ENCODE peak calls at places on chromosome 17, in six cellular contexts. C is OCI-M1; Y is T-helper 22 cell; S is CD8-positive, alpha-beta T cell; B is NCI-H345; L is SK-N-MC. R is an unnamed sample.

GRCh38 chr17:50100480-50100883 is 5.3 kb downstream of the PDK2 start:
- DNase-seq in C (no peak), B (no peak), L (no peak), Y (no peak), S (no peak), R (no peak)

GRCh38 chr17:58560511-58560910 is 46.1 kb upstream of the MTMR4 start:
- DNase-seq in C (no peak), Y (no peak), B (no peak), L (no peak), S (no peak), R (no peak)

GRCh38 chr17:14052886-14053615 is 16.3 kb upstream of the COX10 start:
- DNase-seq in L (no peak), C (no peak), S (no peak), Y (no peak), B (no peak), R (no peak)

GRCh38 chr17:80191192-80191591 is 21.4 kb downstream of the CARD14 start:
- DNase-seq in S (no peak), C (no peak), L (no peak), B (no peak), Y (no peak), R (no peak)

GRCh38 chr17:75067856-75068255 is 19.9 kb upstream of the SLC16A5 start:
- DNase-seq in Y (no peak), L (no peak), S (no peak), C (no peak), B (no peak), R (no peak)

GRCh38 chr17:20302191-20302917 is 165.0 kb downstream of the LGALS9B start:
- DNase-seq in S (no peak), Y (no peak), C (no peak), L (no peak), B (no peak), R (no peak)

GRCh38 chr17:59627269-59627668 is 7.6 kb downstream of the CLTC start:
- DNase-seq in C (no peak), S (no peak), L (no peak), B (no peak), Y (no peak), R (no peak)

GRCh38 chr17:301681-302299 is 50.8 kb downstream of the RPH3AL start:
- DNase-seq in L (no peak), B (no peak), C (no peak), S (no peak), Y (no peak), R (no peak)

GRCh38 chr17:40810505-40810904 is 10.7 kb upstream of the KRT28 start:
- DNase-seq in S (no peak), B (no peak), L (no peak), C (no peak), Y (no peak), R (no peak)

GRCh38 chr17:74652020-74652419 is 28.5 kb upstream of the CD300E start:
- DNase-seq in B (no peak), C (no peak), Y (no peak), L (no peak), S (no peak), R (no peak)

GRCh38 chr17:80872999-80873951 is 118.4 kb upstream of the CHMP6 start:
- DNase-seq in S (no peak), B (no peak), Y (no peak), C (no peak), L (no peak), R (no peak)

GRCh38 chr17:3009411-3009920 is 53.9 kb downstream of the OR1D5 start:
- DNase-seq in L (no peak), Y (no peak), B (no peak), C (no peak), S (no peak), R (no peak)

GRCh38 chr17:80886641-80887573 is 104.7 kb upstream of the CHMP6 start:
- DNase-seq in B (peak), L (no peak), S (no peak), C (no peak), Y (no peak), R (no peak)

GRCh38 chr17:2064980-2065785 is 10.3 kb downstream of the HIC1 start:
- DNase-seq in B (no peak), Y (no peak), C (peak), S (no peak), L (no peak), R (no peak)

GRCh38 chr17:77096570-77097214 is 44.1 kb upstream of the SEC14L1 start:
- DNase-seq in C (peak), S (no peak), L (no peak), Y (no peak), B (no peak), R (no peak)

GRCh38 chr17:81652901-81653771 is 3.2 kb downstream of the PDE6G start:
- DNase-seq in Y (no peak), B (no peak), S (peak), C (no peak), L (no peak), R (no peak)

GRCh38 chr17:58054641-58055040 is 28.6 kb upstream of the DYNLL2 start:
- DNase-seq in C (no peak), Y (no peak), S (no peak), L (no peak), B (no peak), R (no peak)

GRCh38 chr17:57980522-57980921 is 7.5 kb downstream of the VEZF1 start:
- DNase-seq in L (no peak), S (no peak), C (no peak), Y (no peak), B (no peak), R (no peak)

GRCh38 chr17:39622380-39623006 is 4.3 kb upstream of the PPP1R1B start:
- DNase-seq in C (no peak), B (no peak), L (no peak), S (no peak), Y (peak), R (no peak)

GRCh38 chr17:82303944-82304808 is 13.2 kb downstream of the CD7 start:
- DNase-seq in S (no peak), Y (no peak), B (no peak), L (no peak), C (no peak), R (no peak)

GRCh38 chr17:18321309-18321708 is 6.2 kb downstream of the SMCR8 start:
- DNase-seq in L (no peak), C (peak), Y (no peak), B (no peak), S (no peak), R (no peak)

GRCh38 chr17:44030482-44030881 is 15.7 kb upstream of the TMEM101 start:
- DNase-seq in C (no peak), S (no peak), B (no peak), Y (no peak), L (no peak), R (no peak)

GRCh38 chr17:13518271-13519000 is 83.3 kb downstream of the HS3ST3A1 start:
- DNase-seq in L (no peak), S (no peak), Y (no peak), B (no peak), C (peak), R (no peak)

GRCh38 chr17:69478916-69479315 is 64.4 kb downstream of the MAP2K6 start:
- DNase-seq in L (no peak), B (peak), Y (no peak), S (no peak), C (no peak), R (no peak)

GRCh38 chr17:66711403-66711802 is 123.5 kb upstream of the CACNG5 start:
- DNase-seq in C (no peak), L (no peak), B (no peak), S (no peak), Y (no peak), R (no peak)

GRCh38 chr17:43316522-43317142 is 82.2 kb upstream of the ARL4D start:
- DNase-seq in L (no peak), B (no peak), Y (no peak), S (peak), C (no peak), R (no peak)

GRCh38 chr17:27906623-27907022 is 13.5 kb upstream of the LYRM9 start:
- DNase-seq in S (no peak), L (no peak), C (no peak), B (no peak), Y (no peak), R (no peak)

GRCh38 chr17:40023590-40024292 is 8.5 kb downstream of the CSF3 start:
- DNase-seq in B (no peak), S (no peak), L (no peak), Y (no peak), C (no peak), R (no peak)

GRCh38 chr17:29124931-29125270 is 55.3 kb downstream of the MYO18A start:
- DNase-seq in L (no peak), S (no peak), Y (no peak), C (peak), B (no peak), R (no peak)

GRCh38 chr17:50267074-50267841 is 7.0 kb upstream of the TMEM92 start:
- DNase-seq in L (no peak), Y (no peak), B (no peak), C (no peak), S (no peak), R (no peak)

GRCh38 chr17:39953471-39953888 is 9.3 kb upstream of the GSDMA start:
- DNase-seq in Y (no peak), S (no peak), L (no peak), C (no peak), B (no peak), R (no peak)

R was measured in omental fat pad.